ENCODE peak calls at places on chromosomes 5 and 9, in four cellular contexts. Y is A549, N is left ventricle myocardium inferior, J is GM23338. G is an unnamed sample. For H3K4me1, the result is how much of the 10 kb centered on the place peaks cover.

GRCh38 chr5:127957701-127958190 is 125.8 kb upstream of the SLC12A2 start:
- DNase-seq in Y (no peak), N (no peak), J (no peak), G (no peak)

GRCh38 chr5:132971483-132972435 is 8.3 kb upstream of the AFF4 start:
- DNase-seq in Y (no peak), N (no peak), J (peak), G (no peak)

GRCh38 chr9:16100596-16101091 is 547.8 kb downstream of the CCDC171 start:
- DNase-seq in Y (no peak), N (peak), J (peak), G (peak)

GRCh38 chr5:159887050-159887449 is 29.2 kb upstream of the ADRA1B start:
- DNase-seq in Y (no peak), N (no peak), J (no peak), G (no peak)

GRCh38 chr9:12696931-12697622 is 3.9 kb downstream of the TYRP1 start:
- DNase-seq in Y (no peak), N (no peak), J (no peak), G (no peak)

GRCh38 chr5:10387690-10388089 is 34.2 kb downstream of the MARCHF6 start:
- DNase-seq in Y (no peak), N (no peak), J (no peak), G (no peak)

GRCh38 chr5:59786271-59786805 is 107.2 kb downstream of the PDE4D start:
- DNase-seq in Y (no peak), N (no peak), J (no peak), G (no peak)

GRCh38 chr9:118686940-118687339 is 682.3 kb downstream of the BRINP1 start:
- DNase-seq in Y (no peak), N (no peak), J (no peak), G (no peak)

GRCh38 chr5:133967124-133967523 is 1.3 kb downstream of the C5orf15 start:
- DNase-seq in Y (no peak), N (no peak), J (no peak), G (no peak)

GRCh38 chr5:169279125-169279524 is 21.8 kb downstream of the SLIT3 start:
- DNase-seq in Y (no peak), N (no peak), J (peak), G (no peak)

GRCh38 chr5:33272288-33272687 is 168.5 kb upstream of the TARS1 start:
- DNase-seq in Y (peak), N (no peak), J (no peak), G (no peak)

GRCh38 chr9:14417230-14417629 is 103.3 kb upstream of the NFIB start:
- DNase-seq in Y (no peak), N (no peak), J (no peak), G (no peak)

GRCh38 chr5:40846371-40846770 is 5.2 kb downstream of the CARD6 start:
- DNase-seq in Y (no peak), N (no peak), J (no peak), G (no peak)

GRCh38 chr5:40838076-40838475 is 3.1 kb upstream of the RPL37 start:
- DNase-seq in Y (no peak), N (no peak), J (no peak), G (no peak)

GRCh38 chr5:40841068-40841805 is at the start of gene CARD6:
- DNase-seq in Y (peak), N (no peak), J (no peak), G (no peak)

GRCh38 chr5:40844565-40844964 is 3.4 kb downstream of the CARD6 start:
- DNase-seq in Y (no peak), N (no peak), J (no peak), G (no peak)

GRCh38 chr5:40842351-40842750 is 1.2 kb downstream of the CARD6 start:
- DNase-seq in Y (peak), N (no peak), J (no peak), G (no peak)
- H3K4me1 ChIP-seq in Y (under half), N (under half), J (under half), G (under half)

DNA sequence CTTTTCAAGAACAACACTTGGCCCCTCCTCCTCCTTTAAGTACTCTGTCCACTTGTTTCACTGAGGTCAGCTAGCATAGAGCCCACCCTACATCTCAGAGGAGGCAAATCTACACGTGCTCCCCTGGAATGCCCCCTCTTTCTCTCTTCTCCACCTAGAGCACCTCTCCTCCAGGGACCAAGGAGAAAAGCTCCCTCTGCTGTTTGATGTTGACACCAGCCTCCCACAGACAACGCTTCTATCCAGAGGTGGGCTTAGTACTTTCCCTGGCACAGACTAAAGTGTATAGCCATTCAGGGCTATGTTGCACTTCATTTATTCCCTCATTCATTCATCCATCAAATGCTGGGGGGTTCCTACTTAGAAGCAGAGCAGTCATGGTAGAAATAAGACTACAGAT is 68.2 kb upstream of the TAF1L start:
- DNase-seq in Y (no peak), N (no peak), J (peak), G (no peak)
- TF ChIP-seq CTCF in Y (peak), N (no peak), J (peak), G (no peak)

DNA sequence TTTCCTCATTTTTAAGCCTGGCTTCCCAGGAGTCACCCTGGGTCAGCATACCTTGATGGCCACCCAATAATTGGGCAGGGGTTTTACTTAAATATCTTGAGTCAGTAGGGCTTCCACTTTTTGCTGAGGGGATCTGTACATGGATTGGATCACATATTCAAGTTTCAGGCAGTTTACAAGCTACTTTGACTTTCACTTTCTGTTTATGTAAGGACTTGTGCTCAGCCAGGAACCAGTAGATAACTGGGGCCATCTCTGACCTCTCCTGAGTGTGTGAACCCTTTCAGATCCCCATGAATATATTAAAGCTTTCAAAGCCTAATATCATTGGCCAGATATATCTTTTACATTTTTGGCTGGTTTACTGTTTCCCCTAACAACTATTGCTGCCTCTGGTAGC is 45.1 kb downstream of the SLCO6A1 start:
- DNase-seq in Y (no peak), N (no peak), J (no peak), G (no peak)
- H3K4me3 ChIP-seq in Y (no peak), N (peak), J (no peak), G (no peak)

GRCh38 chr5:154783774-154784460 is 28.7 kb downstream of the LARP1 start:
- DNase-seq in Y (no peak), N (peak), J (no peak), G (no peak)

GRCh38 chr5:154782812-154783592 is 27.8 kb downstream of the LARP1 start:
- DNase-seq in Y (no peak), N (no peak), J (no peak), G (no peak)

GRCh38 chr5:154788212-154788611 is 33.0 kb downstream of the LARP1 start:
- DNase-seq in Y (no peak), N (no peak), J (no peak), G (no peak)

GRCh38 chr5:154784856-154785255 is 29.7 kb downstream of the LARP1 start:
- DNase-seq in Y (no peak), N (no peak), J (no peak), G (no peak)

GRCh38 chr5:154786414-154786813 is 31.2 kb downstream of the LARP1 start:
- DNase-seq in Y (no peak), N (no peak), J (no peak), G (no peak)
- H3K4me1 ChIP-seq in Y (half or more), N (half or more), J (half or more), G (under half)

GRCh38 chr9:129620669-129621295 is at the start of gene C9orf50:
- DNase-seq in Y (no peak), N (no peak), J (no peak), G (no peak)

GRCh38 chr9:129623331-129623730 is 2.4 kb upstream of the C9orf50 start:
- DNase-seq in Y (no peak), N (no peak), J (no peak), G (no peak)

GRCh38 chr9:129624168-129624759 is 1.7 kb upstream of the NTMT1 start:
- DNase-seq in Y (peak), N (no peak), J (peak), G (peak)

GRCh38 chr9:129617167-129617566 is 3.7 kb downstream of the C9orf50 start:
- DNase-seq in Y (peak), N (no peak), J (peak), G (no peak)

GRCh38 chr9:129619787-129620668 is 873 bp downstream of the C9orf50 start:
- DNase-seq in Y (peak), N (no peak), J (peak), G (no peak)
- TF ChIP-seq CTCF in Y (peak), N (no peak), J (peak), G (no peak)

GRCh38 chr5:151221574-151221973 is 2.3 kb downstream of the CCDC69 start:
- DNase-seq in Y (no peak), N (no peak), J (no peak), G (no peak)
- H3K4me3 ChIP-seq in Y (no peak), N (peak), J (no peak), G (no peak)

DNA sequence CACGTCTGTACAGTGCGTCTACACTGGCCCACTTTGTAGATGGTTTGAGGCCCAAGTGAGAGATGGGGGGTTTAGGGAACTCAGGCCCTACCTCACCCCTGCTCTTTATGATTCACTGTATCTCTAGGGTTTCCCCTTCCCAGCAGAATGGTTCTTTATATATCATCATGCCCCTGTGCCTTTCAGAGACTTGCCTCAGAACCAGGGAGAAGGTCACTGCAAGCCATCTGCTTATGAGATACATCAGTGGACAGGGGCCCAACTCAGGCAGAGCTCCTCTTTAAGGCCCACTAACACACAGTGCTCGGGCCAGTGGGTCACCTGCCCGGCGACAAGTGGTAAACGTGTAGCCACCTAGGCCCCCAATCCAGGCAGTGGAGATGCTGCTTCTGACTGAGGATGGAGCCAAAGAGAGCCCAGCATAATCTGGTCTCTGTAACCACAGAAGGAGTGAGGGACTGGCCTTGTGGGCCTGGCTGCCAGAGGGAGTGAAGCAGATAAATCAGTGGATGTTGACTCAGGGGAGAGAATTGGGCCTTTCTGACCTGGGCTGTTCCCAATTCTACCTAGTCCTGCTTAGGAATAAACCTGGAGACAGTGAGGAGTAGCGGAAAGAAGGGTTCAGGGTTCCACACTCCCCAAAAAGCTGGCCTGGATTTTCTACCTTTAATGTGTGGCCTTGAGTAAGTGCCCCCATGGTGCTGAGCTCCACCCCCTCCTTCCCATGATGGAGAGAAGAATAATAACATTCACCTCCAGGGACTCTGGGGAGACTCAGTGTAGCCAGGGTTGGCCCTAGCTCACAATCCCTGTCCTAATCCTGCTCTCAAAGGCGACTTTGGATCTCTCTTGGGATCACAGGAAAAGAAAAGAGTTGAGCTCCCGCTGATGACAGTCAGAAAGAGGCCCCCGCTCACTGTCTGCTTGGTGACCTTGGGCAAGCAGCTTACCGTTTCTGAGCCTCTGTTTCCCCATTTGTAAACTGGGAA is 2.8 kb upstream of the DUSP1 start:
- DNase-seq in Y (no peak), N (no peak), J (no peak), G (no peak)
- H3K4me1 ChIP-seq in Y (half or more), N (half or more), J (under half), G (half or more)

DNA sequence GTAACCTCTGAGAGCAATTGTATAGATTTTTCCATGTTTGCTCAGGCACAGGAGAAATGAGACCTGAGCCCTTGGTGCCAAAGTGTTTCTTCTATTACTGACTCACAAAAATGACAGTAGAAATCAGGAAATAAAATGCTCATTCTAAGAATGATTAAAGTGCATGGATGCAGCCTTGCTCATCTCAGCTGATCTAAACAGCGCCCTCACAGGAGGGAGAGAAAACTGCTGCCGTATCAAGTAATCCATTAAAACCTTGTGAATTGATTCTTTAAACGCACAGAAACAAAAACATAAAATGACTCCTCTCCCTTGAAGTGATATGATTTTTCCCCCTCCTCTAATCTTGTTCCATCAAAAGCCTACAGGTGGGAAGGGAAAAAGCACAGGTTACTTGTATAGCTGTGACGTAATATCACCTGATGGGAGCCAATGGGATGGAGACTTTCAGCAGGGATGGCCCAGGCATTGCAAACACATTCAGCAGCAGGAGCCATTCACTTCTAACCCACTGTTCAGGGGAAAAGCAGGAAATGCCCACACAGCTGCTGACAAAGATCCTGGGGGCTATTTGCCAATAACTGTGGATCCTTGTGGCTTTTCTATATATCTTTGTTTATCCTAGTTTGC is 76.7 kb downstream of the PLCXD3 start:
- DNase-seq in Y (no peak), N (no peak), J (peak), G (no peak)
- TF ChIP-seq CTCF in Y (peak), N (peak), J (peak), G (no peak)

DNA sequence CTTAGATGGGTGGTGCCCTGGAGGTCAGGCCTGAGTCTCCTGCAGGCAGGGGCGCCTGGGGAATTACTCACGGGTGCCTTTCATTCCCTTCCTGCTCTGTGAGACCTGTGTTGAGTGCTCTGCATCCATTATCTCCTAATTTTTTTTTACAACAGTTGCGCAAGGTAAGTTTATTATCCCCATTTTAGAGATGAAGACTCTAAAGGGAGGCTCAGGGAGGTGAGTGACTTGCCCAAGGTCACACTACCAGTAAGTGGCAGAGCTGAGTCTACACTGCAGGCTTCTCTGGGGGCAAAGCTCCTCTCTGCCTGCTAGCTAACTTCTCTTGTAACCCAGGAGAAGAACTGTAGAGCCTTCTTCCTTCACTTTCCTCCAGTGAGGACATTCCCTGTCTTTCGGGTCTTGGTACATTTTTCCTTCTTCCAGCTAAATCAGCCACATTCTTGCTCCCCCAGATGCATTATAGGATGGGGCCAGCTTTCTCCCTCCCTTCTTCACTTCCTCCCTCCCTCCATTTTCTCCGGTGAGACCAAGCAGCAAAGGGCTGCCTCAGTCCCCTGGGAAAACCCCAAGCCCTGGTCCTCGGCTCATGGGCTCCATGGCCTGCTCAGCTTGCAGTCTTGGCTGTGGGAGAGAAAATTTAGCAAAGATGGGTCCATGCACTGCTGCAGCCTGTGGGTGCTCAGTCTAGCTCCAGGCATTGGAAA is 1.8 kb downstream of the PRR7 start:
- DNase-seq in Y (no peak), N (no peak), J (no peak), G (no peak)
- H3K4me3 ChIP-seq in Y (peak), N (no peak), J (peak), G (no peak)